ENCODE peak calls at places on chromosome 4, in five cellular contexts. C is sciatic nerve, J is COR-L47, F is SW480, A is fibroblast of the aortic adventitia. P is an unnamed sample.

GRCh38 chr4:127634181-127634580 is 1.4 kb downstream of the INTU start:
- DNase-seq in C (no peak), J (no peak), F (no peak), A (peak; percentile 55), P (no peak)

GRCh38 chr4:48949518-48950207 is 36.4 kb upstream of the CWH43 start:
- DNase-seq in C (no peak), J (no peak), F (no peak), A (peak; percentile 62), P (no peak)

GRCh38 chr4:66062044-66062443 is 391.8 kb upstream of the EPHA5 start:
- DNase-seq in C (no peak), J (no peak), F (no peak), A (peak; percentile 48), P (no peak)

GRCh38 chr4:76373919-76374552 is 46.9 kb downstream of the CCDC158 start:
- DNase-seq in C (no peak), J (no peak), F (no peak), A (peak; percentile 60), P (no peak)

GRCh38 chr4:96241819-96242218 is 401.9 kb downstream of the PDHA2 start:
- DNase-seq in C (no peak), J (no peak), F (no peak), A (no peak), P (no peak)

GRCh38 chr4:88957570-88957969 is 99.4 kb downstream of the FAM13A start:
- DNase-seq in C (no peak), J (no peak), F (no peak), A (no peak), P (no peak)

GRCh38 chr4:110618091-110619000 is 4.5 kb downstream of the PITX2 start:
- DNase-seq in C (no peak), J (no peak), F (no peak), A (no peak), P (no peak)

GRCh38 chr4:152996101-152996500 is 60.0 kb downstream of the FHDC1 start:
- DNase-seq in C (no peak), J (no peak), F (no peak), A (no peak), P (no peak)

GRCh38 chr4:38237139-38237538 is 276.9 kb downstream of the PTTG2 start:
- DNase-seq in C (no peak), J (no peak), F (no peak), A (peak; percentile 69), P (no peak)

GRCh38 chr4:39369301-39369700 is 3.1 kb upstream of the RFC1 start:
- DNase-seq in C (no peak), J (no peak), F (no peak), A (no peak), P (no peak)

GRCh38 chr4:38667005-38667771 is 3.2 kb downstream of the KLF3 start:
- DNase-seq in C (peak; percentile 78), J (peak; percentile 88), F (peak; percentile 90), A (peak; percentile 99), P (no peak)

GRCh38 chr4:15238720-15239119 is 189.1 kb upstream of the C1QTNF7 start:
- DNase-seq in C (no peak), J (no peak), F (peak; percentile 31), A (peak; percentile 45), P (no peak)

GRCh38 chr4:7828011-7828720 is 111.5 kb downstream of the AFAP1 start:
- DNase-seq in C (peak; percentile 81), J (no peak), F (peak; percentile 47), A (peak; percentile 99), P (no peak)